ENCODE peak calls at places on chromosomes 2 and 18, in ten cellular contexts. Q is hepatocyte, N is dorsolateral prefrontal cortex, M is cardiac muscle cell, W is caudate nucleus, R is transverse colon, E is psoas muscle, B is K562, F is GM23338, K is heart left ventricle. H is an unnamed sample.

GRCh38 chr2:187527262-187527661 is 27.0 kb downstream of the TFPI start:
- DNase-seq in K (no peak), M (no peak), W (no peak), F (no peak), Q (no peak), R (no peak), E (no peak), B (no peak), N (no peak), H (no peak)

GRCh38 chr2:201007584-201007998 is 44.1 kb upstream of the ORC2 start:
- DNase-seq in N (no peak), F (no peak), M (no peak), R (peak; percentile 44), W (no peak), E (no peak), B (no peak), K (no peak), Q (no peak), H (no peak)

GRCh38 chr18:8218263-8218662 is 391.0 kb upstream of the RAB12 start:
- DNase-seq in N (no peak), W (no peak), B (no peak), R (no peak), K (no peak), F (peak; percentile 37), Q (no peak), M (no peak), E (no peak), H (no peak)

GRCh38 chr2:120436885-120437603 is 91.1 kb downstream of the INHBB start:
- DNase-seq in Q (peak; percentile 67), F (peak; percentile 92), E (no peak), R (no peak), B (peak; percentile 55), N (no peak), M (no peak), W (no peak), K (no peak), H (no peak)

GRCh38 chr18:33761363-33761762 is 183.3 kb downstream of the ASXL3 start:
- DNase-seq in N (no peak), F (no peak), E (no peak), W (no peak), K (no peak), B (no peak), M (peak; percentile 37), R (no peak), Q (peak; percentile 36), H (no peak)

GRCh38 chr18:62767321-62767720 is 52.0 kb downstream of the PHLPP1 start:
- DNase-seq in K (no peak), M (no peak), E (no peak), R (no peak), B (no peak), Q (no peak), F (no peak), N (no peak), W (no peak), H (no peak)

GRCh38 chr18:446941-447560 is 53.5 kb downstream of the COLEC12 start:
- DNase-seq in R (no peak), K (no peak), B (no peak), E (no peak), N (no peak), F (no peak), M (no peak), Q (no peak), W (no peak), H (no peak)

GRCh38 chr2:126656311-126657145 is 570 bp downstream of the GYPC start:
- DNase-seq in M (peak; percentile 56), N (no peak), B (peak; percentile 62), Q (peak; percentile 58), K (peak; percentile 84), F (peak; percentile 65), W (no peak), E (peak; percentile 70), R (peak; percentile 35), H (no peak)

DNA sequence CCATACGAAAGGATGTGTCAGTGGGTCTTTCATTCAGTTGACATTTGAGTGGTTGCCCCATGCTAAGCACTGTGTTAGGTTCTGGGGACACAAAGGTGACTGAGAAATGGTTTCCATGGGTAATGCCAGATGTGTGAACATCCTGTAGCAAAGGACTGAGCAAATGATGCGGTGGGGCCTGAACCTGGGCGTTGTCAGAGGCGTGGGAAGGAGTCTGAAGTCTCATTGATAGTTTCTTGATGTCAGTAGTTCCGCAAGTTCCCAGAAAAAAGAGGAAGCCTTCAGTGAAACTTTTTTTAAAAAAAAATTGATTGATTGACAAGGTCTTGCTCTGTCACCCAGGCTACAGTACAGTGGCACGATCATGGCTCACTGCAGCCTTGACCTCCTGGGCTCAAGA is 56.9 kb downstream of the LIMS1 start:
- DNase-seq in Q (no peak), M (no peak), K (no peak), W (no peak), N (no peak), E (no peak), B (no peak), R (no peak), F (no peak), H (no peak)
- H3K27ac ChIP-seq in Q (no peak overlapping the region), M (no peak overlapping the region), K (no peak overlapping the region), W (no peak overlapping the region), N (no peak overlapping the region), E (no peak overlapping the region), B (peak overlapping the region; percentile 86), R (no peak overlapping the region), F (no peak overlapping the region), H (no peak overlapping the region)

GRCh38 chr2:44102790-44103642 is 65.7 kb upstream of the PPM1B start:
- DNase-seq in Q (no peak), M (no peak), W (no peak), B (no peak), F (no peak), E (no peak), K (no peak), R (no peak), N (no peak), H (no peak)
- H3K27ac ChIP-seq in Q (no peak overlapping the region), M (no peak overlapping the region), W (no peak overlapping the region), B (no peak overlapping the region), F (no peak overlapping the region), E (peak overlapping the region; percentile 89), K (no peak overlapping the region), R (no peak overlapping the region), N (peak overlapping the region; percentile 49), H (no peak overlapping the region)

GRCh38 chr2:203796278-203796677 is 71.3 kb upstream of the CTLA4 start:
- DNase-seq in F (no peak), N (no peak), B (no peak), K (no peak), E (no peak), R (no peak), W (no peak), M (no peak), Q (no peak), H (no peak)

GRCh38 chr2:203800783-203801182 is 66.8 kb upstream of the CTLA4 start:
- DNase-seq in M (no peak), Q (no peak), W (no peak), R (no peak), N (no peak), K (no peak), E (no peak), F (no peak), B (no peak), H (no peak)

GRCh38 chr2:203799905-203800304 is 67.7 kb upstream of the CTLA4 start:
- DNase-seq in K (no peak), B (no peak), N (no peak), M (no peak), E (no peak), Q (no peak), F (no peak), R (no peak), W (no peak), H (no peak)

GRCh38 chr2:203798296-203799157 is 69.0 kb upstream of the CTLA4 start:
- DNase-seq in R (no peak), B (no peak), E (no peak), W (no peak), F (no peak), M (no peak), K (no peak), N (no peak), Q (no peak), H (no peak)

GRCh38 chr2:203797363-203798111 is 70.0 kb upstream of the CTLA4 start:
- DNase-seq in N (no peak), E (no peak), B (no peak), F (no peak), M (no peak), Q (no peak), W (no peak), R (no peak), K (no peak), H (no peak)
- H3K27ac ChIP-seq in N (peak overlapping the region; percentile 32), E (no peak overlapping the region), B (no peak overlapping the region), F (no peak overlapping the region), M (no peak overlapping the region), Q (no peak overlapping the region), W (no peak overlapping the region), R (no peak overlapping the region), K (no peak overlapping the region), H (no peak overlapping the region)

GRCh38 chr2:38474058-38474457 is 97.0 kb upstream of the ATL2 start:
- DNase-seq in F (no peak), R (no peak), K (no peak), Q (no peak), N (no peak), B (no peak), E (no peak), M (no peak), W (no peak), H (no peak)

GRCh38 chr2:38474833-38475566 is 97.9 kb upstream of the ATL2 start:
- DNase-seq in K (no peak), Q (no peak), N (no peak), E (no peak), W (no peak), F (no peak), B (peak; percentile 69), R (no peak), M (no peak), H (no peak)

GRCh38 chr2:38473333-38474005 is 96.4 kb upstream of the ATL2 start:
- DNase-seq in Q (no peak), W (no peak), K (no peak), N (no peak), B (no peak), E (no peak), F (no peak), M (no peak), R (no peak), H (no peak)

GRCh38 chr2:38477006-38477405 is 99.9 kb upstream of the ATL2 start:
- DNase-seq in K (no peak), N (no peak), E (no peak), M (no peak), W (no peak), Q (no peak), F (no peak), B (no peak), R (no peak), H (no peak)

GRCh38 chr2:38475567-38475881 is 98.5 kb upstream of the ATL2 start:
- DNase-seq in N (no peak), E (no peak), Q (no peak), K (no peak), M (no peak), W (no peak), F (no peak), R (no peak), B (no peak), H (no peak)
- H3K27ac ChIP-seq in N (peak overlapping the region; percentile 32), E (peak overlapping the region; percentile 63), Q (no peak overlapping the region), K (no peak overlapping the region), M (no peak overlapping the region), W (no peak overlapping the region), F (no peak overlapping the region), R (no peak overlapping the region), B (peak overlapping the region; percentile 27), H (no peak overlapping the region)